ENCODE peak calls at places on chromosomes 5 and 9, in five cellular contexts. Y, S, F, V and B are unnamed samples.

GRCh38 chr9:133355881-133356357 is 368 bp downstream of the SURF1 start:
- DNase-seq in Y (no peak), F (no peak), S (no peak), V (no peak), B (no peak)

GRCh38 chr5:63128018-63128417 is 549.4 kb downstream of the LRRC70 start:
- DNase-seq in F (no peak), Y (no peak), S (no peak), V (no peak), B (no peak)

GRCh38 chr5:95382843-95383242 is 8.3 kb upstream of the FAM81B start:
- DNase-seq in F (no peak), S (no peak), Y (peak; percentile 95), V (no peak), B (no peak)

GRCh38 chr9:89755835-89756234 is 151.0 kb downstream of the GADD45G start:
- DNase-seq in V (no peak), S (no peak), F (no peak), Y (no peak), B (no peak)

GRCh38 chr9:134709512-134710270 is 68.1 kb downstream of the COL5A1 start:
- DNase-seq in V (no peak), S (no peak), F (no peak), Y (no peak), B (peak; percentile 27)

GRCh38 chr5:67268233-67269011 is 71.8 kb upstream of the CD180 start:
- DNase-seq in S (no peak), V (no peak), Y (no peak), F (no peak), B (peak; percentile 99)

GRCh38 chr9:92506184-92506857 is 24.0 kb upstream of the ASPN start:
- DNase-seq in S (peak; percentile 42), F (no peak), Y (no peak), V (no peak), B (peak; percentile 98)

GRCh38 chr9:105044458-105044857 is 116.5 kb upstream of the ABCA1 start:
- DNase-seq in Y (no peak), V (no peak), S (no peak), F (no peak), B (no peak)

GRCh38 chr5:56610093-56610698 is 205.2 kb upstream of the MAP3K1 start:
- DNase-seq in F (no peak), S (no peak), Y (no peak), V (peak; percentile 18), B (no peak)

GRCh38 chr5:44320188-44320587 is 69.0 kb downstream of the FGF10 start:
- DNase-seq in V (no peak), S (no peak), Y (no peak), F (no peak), B (no peak)

GRCh38 chr5:38060354-38060753 is 198.0 kb upstream of the EGFLAM start:
- DNase-seq in F (no peak), V (no peak), S (no peak), Y (no peak), B (peak; percentile 27)

GRCh38 chr9:16884952-16885513 is 14.6 kb upstream of the BNC2 start:
- DNase-seq in F (no peak), V (no peak), Y (peak; percentile 60), S (no peak), B (peak; percentile 84)

GRCh38 chr5:143820451-143820850 is 8.5 kb downstream of the HMHB1 start:
- DNase-seq in F (no peak), S (no peak), V (no peak), Y (no peak), B (peak; percentile 69)

GRCh38 chr9:89278997-89279739 is 31.8 kb upstream of the CKS2 start:
- DNase-seq in Y (peak; percentile 40), S (no peak), F (no peak), V (peak; percentile 9), B (peak; percentile 66)

GRCh38 chr5:142215915-142216681 is 107.5 kb downstream of the NDFIP1 start:
- DNase-seq in S (no peak), V (no peak), F (no peak), Y (no peak), B (peak; percentile 95)

GRCh38 chr5:98069876-98070512 is 703.5 kb upstream of the RGMB start:
- DNase-seq in S (no peak), F (no peak), V (no peak), Y (no peak), B (peak; percentile 6)

GRCh38 chr5:99911971-99912370 is 623.2 kb upstream of the FAM174A start:
- DNase-seq in Y (no peak), F (no peak), S (no peak), V (no peak), B (no peak)

GRCh38 chr9:69303331-69303730 is 21.7 kb upstream of the ENTREP1 start:
- DNase-seq in V (no peak), S (no peak), Y (no peak), F (no peak), B (no peak)

GRCh38 chr5:64666058-64666457 is 24.2 kb upstream of the SHISAL2B start:
- DNase-seq in S (no peak), F (no peak), Y (no peak), V (no peak), B (no peak)

GRCh38 chr5:88979244-88979643 is 96.3 kb upstream of the MEF2C start:
- DNase-seq in F (no peak), Y (no peak), V (no peak), S (no peak), B (peak; percentile 29)

GRCh38 chr5:124760608-124761390 is 14.4 kb upstream of the ZNF608 start:
- DNase-seq in S (no peak), F (no peak), V (no peak), Y (no peak), B (no peak)

GRCh38 chr5:68176802-68177479 is 38.6 kb upstream of the PIK3R1 start:
- DNase-seq in S (no peak), V (no peak), Y (no peak), F (no peak), B (no peak)

GRCh38 chr5:9498541-9499497 is 47.1 kb downstream of the SEMA5A start:
- DNase-seq in V (no peak), F (no peak), S (no peak), Y (no peak), B (no peak)

GRCh38 chr5:142922223-142922952 is 152.2 kb downstream of the ARHGAP26 start:
- DNase-seq in F (no peak), Y (peak; percentile 69), S (no peak), V (no peak), B (peak; percentile 39)

GRCh38 chr9:8401961-8402701 is 602.6 kb upstream of the DMAC1 start:
- DNase-seq in V (no peak), S (no peak), F (no peak), Y (no peak), B (no peak)

GRCh38 chr9:87481890-87482855 is 15.5 kb upstream of the DAPK1 start:
- DNase-seq in S (no peak), F (no peak), V (no peak), Y (no peak), B (no peak)

GRCh38 chr9:31347082-31347617 is 1037.3 kb upstream of the ACO1 start:
- DNase-seq in S (no peak), Y (no peak), F (peak; percentile 11), V (no peak), B (no peak)